ENCODE peak calls at places on chromosomes 16 and 17, in four cellular contexts. B, R, E and P are unnamed samples.
A peak's percentile ranks its signal among the peaks of the same experiment; 100 is the strongest.

GRCh38 chr17:6503641-6504195 is 52.6 kb downstream of the PITPNM3 start:
- DNase-seq in B (no peak), R (no peak), E (no peak), P (no peak)

GRCh38 chr16:69448470-69449193 is 24.2 kb downstream of the CYB5B start:
- DNase-seq in E (no peak), B (no peak), R (no peak), P (no peak)

GRCh38 chr16:370980-371728 is 816 bp upstream of the MRPL28 start:
- DNase-seq in R (no peak), E (no peak), B (no peak), P (no peak)

GRCh38 chr17:81636505-81637288 is at the start of the genes NPLOC4 and TSPAN10:
- DNase-seq in E (peak; percentile 87), B (peak; percentile 72), R (peak; percentile 93), P (peak; percentile 94)

GRCh38 chr17:40552806-40553693 is 12.2 kb downstream of the CCR7 start:
- DNase-seq in E (no peak), B (no peak), R (no peak), P (no peak)

GRCh38 chr16:10926094-10926493 is 16.2 kb downstream of the DEXI start:
- DNase-seq in B (no peak), E (no peak), R (no peak), P (no peak)

GRCh38 chr16:27962197-27962596 is 101.3 kb downstream of the GSG1L start:
- DNase-seq in R (no peak), E (no peak), B (no peak), P (no peak)

GRCh38 chr17:796609-797008 is 14.5 kb downstream of the MRM3 start:
- DNase-seq in E (no peak), B (no peak), R (no peak), P (no peak)

GRCh38 chr16:49924078-49924477 is 68.2 kb upstream of the ZNF423 start:
- DNase-seq in B (no peak), E (peak; percentile 64), R (peak; percentile 28), P (peak; percentile 67)

GRCh38 chr16:88613-89012 is 10.6 kb downstream of the MPG start:
- DNase-seq in B (no peak), R (no peak), E (no peak), P (no peak)

GRCh38 chr16:47316686-47317085 is 144.2 kb downstream of the ITFG1 start:
- DNase-seq in B (no peak), E (no peak), R (no peak), P (no peak)

GRCh38 chr16:1907226-1907849 is 10.9 kb downstream of the HS3ST6 start:
- DNase-seq in E (no peak), B (no peak), R (no peak), P (no peak)

GRCh38 chr16:78607022-78607421 is 507.6 kb downstream of the WWOX start:
- DNase-seq in R (no peak), E (no peak), B (no peak), P (no peak)

GRCh38 chr17:39235555-39236221 is 9.9 kb upstream of the STAC2 start:
- DNase-seq in B (peak; percentile 65), R (peak; percentile 86), E (peak; percentile 95), P (peak; percentile 93)

GRCh38 chr17:9230861-9231260 is 209.6 kb downstream of the NTN1 start:
- DNase-seq in B (no peak), R (no peak), E (no peak), P (no peak)

GRCh38 chr17:4502466-4503154 is 3.9 kb downstream of the SPNS2 start:
- DNase-seq in E (no peak), R (no peak), B (no peak), P (no peak)

GRCh38 chr16:1947369-1947670 is 4.3 kb upstream of the MSRB1 start:
- DNase-seq in R (no peak), B (no peak), E (no peak), P (no peak)

GRCh38 chr16:81610144-81610842 is 165.7 kb downstream of the CMIP start:
- DNase-seq in B (peak; percentile 45), E (no peak), R (no peak), P (no peak)

GRCh38 chr17:82775033-82775823 is 23.4 kb downstream of the TBCD start:
- DNase-seq in R (peak; percentile 57), E (peak; percentile 70), B (no peak), P (peak; percentile 42)

GRCh38 chr17:47995241-47995935 is 24.5 kb downstream of the CDK5RAP3 start:
- DNase-seq in R (no peak), B (no peak), E (peak; percentile 33), P (no peak)

GRCh38 chr17:17036520-17036998 is 5.7 kb upstream of the MPRIP start:
- DNase-seq in B (no peak), E (no peak), R (no peak), P (peak; percentile 90)

GRCh38 chr16:65268331-65268730 is 146.5 kb upstream of the CDH11 start:
- DNase-seq in E (no peak), R (no peak), B (no peak), P (no peak)

GRCh38 chr17:400257-400656 is 47.6 kb upstream of the RPH3AL start:
- DNase-seq in B (no peak), E (no peak), R (no peak), P (no peak)

GRCh38 chr16:86521236-86522197 is 11.2 kb downstream of the FOXF1 start:
- DNase-seq in R (no peak), B (no peak), E (no peak), P (no peak)

GRCh38 chr17:19306160-19307111 is 56.1 kb downstream of the B9D1 start:
- DNase-seq in E (no peak), R (peak; percentile 98), B (no peak), P (peak; percentile 60)

GRCh38 chr16:89573826-89574680 is 1.5 kb upstream of the CPNE7 start:
- DNase-seq in R (no peak), B (no peak), E (peak; percentile 11), P (no peak)

GRCh38 chr16:23578096-23578830 is 17.9 kb downstream of the NDUFAB1 start:
- DNase-seq in B (no peak), E (no peak), R (no peak), P (no peak)

GRCh38 chr16:67428146-67428731 is 2.7 kb upstream of the HSD11B2 start:
- DNase-seq in B (no peak), E (peak; percentile 90), R (peak; percentile 70), P (peak; percentile 87)

GRCh38 chr17:75371981-75372380 is 33.5 kb downstream of the GRB2 start:
- DNase-seq in E (no peak), R (no peak), B (no peak), P (no peak)

GRCh38 chr17:31834448-31834847 is 24.6 kb downstream of the COPRS start:
- DNase-seq in E (no peak), R (no peak), B (no peak), P (no peak)